ENCODE peak calls at places on chromosomes 2 and 18, in four cellular contexts. U is effector memory CD4-positive, alpha-beta T cell; L is left lung; R is cardiac muscle cell. T is an unnamed sample. For H3K4me1, the result is how much of the 10 kb centered on the place peaks cover.

GRCh38 chr2:128315829-128316776 is 2.6 kb downstream of the HS6ST1 start:
- DNase-seq in U (no peak), L (peak), R (peak), T (peak)

GRCh38 chr18:64546451-64546850 is 397.6 kb upstream of the LINC00305 start:
- DNase-seq in L (no peak), R (no peak), U (no peak), T (no peak)

GRCh38 chr18:21843340-21843739 is 102.7 kb downstream of the MIB1 start:
- DNase-seq in U (no peak), L (no peak), R (no peak), T (no peak)

GRCh38 chr2:172181840-172182239 is 79.1 kb upstream of the DLX2 start:
- DNase-seq in U (no peak), L (no peak), R (peak), T (peak)

GRCh38 chr2:15596968-15597367 is 5.3 kb downstream of the DDX1 start:
- DNase-seq in L (no peak), R (no peak), U (no peak), T (no peak)

GRCh38 chr2:31729065-31729439 is 148.3 kb upstream of the SRD5A2 start:
- DNase-seq in U (no peak), R (no peak), L (no peak), T (no peak)

GRCh38 chr18:74289946-74290478 is 1.8 kb downstream of the CYB5A start:
- DNase-seq in R (no peak), L (no peak), U (no peak), T (no peak)

GRCh38 chr2:47360283-47360682 is 42.7 kb upstream of the MSH2 start:
- DNase-seq in L (no peak), R (no peak), U (no peak), T (no peak)

GRCh38 chr2:31271851-31272267 is 37.9 kb downstream of the EHD3 start:
- DNase-seq in U (no peak), R (peak), L (no peak), T (peak)

GRCh38 chr2:156189143-156189542 is 143.4 kb downstream of the NR4A2 start:
- DNase-seq in L (no peak), U (no peak), R (no peak), T (no peak)

GRCh38 chr2:39175391-39175790 is 54.5 kb upstream of the SOS1 start:
- DNase-seq in R (no peak), L (no peak), U (no peak), T (no peak)

GRCh38 chr18:58370096-58370495 is 258.8 kb downstream of the ALPK2 start:
- DNase-seq in R (no peak), U (no peak), L (no peak), T (no peak)

GRCh38 chr18:69845588-69846506 is 101.8 kb downstream of the CD226 start:
- DNase-seq in L (no peak), U (no peak), R (peak), T (peak)

GRCh38 chr2:108594982-108595464 is 60.8 kb downstream of the LIMS1 start:
- DNase-seq in R (peak), L (no peak), U (no peak), T (peak)

GRCh38 chr2:42048318-42049251 is 764 bp downstream of the PKDCC start:
- DNase-seq in L (no peak), R (peak), U (no peak), T (peak)

GRCh38 chr2:125582521-125582920 is 1073.4 kb upstream of the GYPC start:
- DNase-seq in R (no peak), U (no peak), L (no peak), T (no peak)

GRCh38 chr18:59308201-59309014 is 10.0 kb downstream of the CPLX4 start:
- DNase-seq in L (peak), R (peak), U (peak), T (peak)

GRCh38 chr2:64120008-64120407 is 24.2 kb downstream of the PELI1 start:
- DNase-seq in U (no peak), R (no peak), L (no peak), T (no peak)

GRCh38 chr18:10059610-10060468 is 146.0 kb downstream of the VAPA start:
- DNase-seq in L (no peak), U (no peak), R (peak), T (no peak)

GRCh38 chr2:64312622-64312948 is 141.4 kb upstream of the LGALSL start:
- DNase-seq in L (no peak), U (no peak), R (no peak), T (no peak)

GRCh38 chr2:232362174-232362913 is 16.2 kb upstream of the ALPP start:
- DNase-seq in R (no peak), L (peak), U (no peak), T (no peak)

GRCh38 chr2:71938659-71939587 is 208.7 kb downstream of the CYP26B1 start:
- DNase-seq in R (no peak), L (no peak), U (no peak), T (no peak)

GRCh38 chr2:187215576-187216240 is 232.3 kb downstream of the CALCRL start:
- DNase-seq in U (no peak), L (no peak), R (peak), T (peak)

GRCh38 chr2:217654173-217654572 is 348.6 kb downstream of the TNS1 start:
- DNase-seq in L (no peak), R (no peak), U (no peak), T (no peak)

GRCh38 chr2:241575624-241576292 is 17.2 kb downstream of the BOK start:
- DNase-seq in U (no peak), R (no peak), L (no peak), T (no peak)

GRCh38 chr18:33946322-33946721 is 278.4 kb downstream of the NOL4 start:
- DNase-seq in L (no peak), U (no peak), R (no peak), T (no peak)

GRCh38 chr2:235533203-235533602 is 39.4 kb downstream of the AGAP1 start:
- DNase-seq in U (no peak), L (no peak), R (no peak), T (peak)

GRCh38 chr2:44736270-44736942 is 205.1 kb upstream of the SIX3 start:
- DNase-seq in R (no peak), L (no peak), U (no peak), T (no peak)

GRCh38 chr2:226190479-226191252 is 609.0 kb downstream of the IRS1 start:
- DNase-seq in R (no peak), U (no peak), L (no peak), T (no peak)

GRCh38 chr2:64837925-64838641 is 151.1 kb upstream of the SLC1A4 start:
- DNase-seq in U (no peak), R (no peak), L (peak), T (peak)

GRCh38 chr2:235131334-235132305 is 179.8 kb downstream of the SH3BP4 start:
- DNase-seq in L (no peak), R (no peak), U (no peak), T (no peak)

GRCh38 chr2:119476301-119477117 is 44.9 kb downstream of the TMEM37 start:
- DNase-seq in U (no peak), R (peak), L (peak), T (peak)

DNA sequence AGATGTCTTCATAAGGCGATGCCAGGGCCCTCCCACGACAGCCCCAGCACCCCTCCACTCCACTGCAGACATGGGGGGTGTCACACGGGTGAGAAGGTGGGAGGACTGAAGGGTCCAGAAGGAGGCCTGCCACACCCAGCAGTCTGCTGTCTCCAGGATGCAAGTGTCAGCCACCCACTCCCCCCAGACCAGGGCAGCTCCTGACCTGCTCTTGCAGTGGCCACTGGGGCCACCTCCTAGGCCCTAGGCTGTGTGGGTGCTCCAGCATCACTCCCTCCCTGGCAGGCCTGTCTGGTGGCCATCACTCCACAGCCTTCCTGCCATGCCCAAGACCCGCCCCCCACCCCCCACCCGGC is 171.0 kb downstream of the CELF4 start:
- DNase-seq in U (no peak), L (no peak), R (no peak), T (no peak)
- H3K4me3 ChIP-seq in U (no peak), L (no peak), R (no peak), T (peak)

DNA sequence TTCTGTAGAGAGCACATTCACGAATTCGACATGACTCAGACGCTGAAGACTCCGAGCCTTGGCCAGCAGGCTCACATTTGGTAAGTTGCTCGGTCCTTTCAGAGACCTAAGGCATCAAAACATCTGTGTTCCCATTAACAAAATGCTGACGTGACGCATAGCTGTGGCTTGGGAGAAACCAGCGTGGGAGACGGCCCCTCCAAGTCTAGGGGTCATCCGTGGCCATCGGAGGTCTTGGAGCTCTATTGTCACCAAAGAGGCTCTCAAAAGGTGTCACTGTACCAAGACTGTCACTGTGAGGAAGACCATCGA is 14.9 kb downstream of the FBLN7 start:
- DNase-seq in R (no peak), L (no peak), U (no peak), T (no peak)
- H3K4me1 ChIP-seq in R (under half), L (under half), U (under half), T (under half)

DNA sequence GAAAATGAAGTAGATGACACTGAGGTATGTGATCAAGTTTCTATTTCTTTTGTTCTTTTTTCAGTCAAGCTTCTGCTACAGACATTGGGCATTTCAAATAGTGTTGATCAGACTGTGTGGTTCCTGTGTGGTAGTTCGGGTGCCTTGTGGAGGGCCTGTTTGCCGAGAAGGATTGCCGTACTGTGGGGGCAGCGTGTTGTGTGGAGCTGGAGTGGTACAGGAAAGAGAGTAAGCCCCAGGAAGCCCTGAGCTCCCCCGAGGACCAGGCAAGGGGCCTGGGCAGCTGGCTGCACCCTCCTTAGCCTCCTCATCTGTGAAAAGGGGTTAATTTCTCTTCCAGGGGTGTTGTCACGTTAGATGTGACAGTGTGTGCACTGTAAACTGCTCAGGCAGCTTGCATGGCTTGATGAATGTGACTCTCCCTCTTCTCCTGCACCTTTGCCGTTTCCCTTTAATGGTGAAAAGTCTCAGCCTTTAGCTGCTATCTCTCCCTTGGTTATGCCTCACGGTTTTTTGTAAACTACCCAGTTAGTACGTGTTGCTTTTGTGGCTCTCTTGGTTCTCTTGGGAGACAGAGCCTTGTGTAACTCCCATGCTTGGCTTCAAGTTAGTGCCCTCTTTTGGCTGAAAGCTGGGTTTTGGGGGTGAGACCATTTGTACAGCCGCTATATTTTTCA is 19.5 kb downstream of the C2orf74 start:
- DNase-seq in U (no peak), L (no peak), R (peak), T (peak)
- H3K4me3 ChIP-seq in U (no peak), L (no peak), R (no peak), T (peak)

DNA sequence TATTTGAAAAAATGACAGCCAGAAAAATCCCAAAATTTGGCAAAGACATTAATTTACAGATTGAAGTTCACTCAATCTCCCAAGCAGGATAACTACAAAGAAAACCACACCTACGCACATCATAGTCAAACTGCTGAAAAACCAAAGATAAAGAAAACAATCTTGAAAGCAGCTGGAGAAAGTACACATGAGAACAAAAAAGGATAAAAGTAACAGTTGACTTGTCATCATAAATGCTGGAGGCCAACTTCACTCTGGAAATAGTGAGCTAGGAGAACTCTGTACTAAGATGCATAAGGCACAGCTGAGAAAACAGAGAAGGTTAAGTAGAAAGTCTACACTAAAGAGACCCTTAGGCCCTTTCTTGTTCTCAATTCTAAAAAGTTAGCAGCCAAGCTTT is 73.1 kb downstream of the TLK1 start:
- DNase-seq in R (no peak), L (no peak), U (no peak), T (no peak)
- H3K4me1 ChIP-seq in R (under half), L (under half), U (under half), T (under half)

T was measured in GM23248.